ENCODE peak calls at places on chromosome 1, in seven cellular contexts. R is HAP-1; A is colonic mucosa; H is NCI-H1092; J is activated T-helper 1 cell treated with anti-CD3 and anti-CD28 coated beads, Interleukin-2, amount 50 U/mL, for 16 hours; G is IMR-90; S is CMK. T is an unnamed sample.

GRCh38 chr1:11825131-11825530 is 19.1 kb downstream of the CLCN6 start:
- DNase-seq in R (no peak), A (no peak), H (no peak), J (no peak), G (no peak), S (no peak), T (no peak)

GRCh38 chr1:64043328-64043727 is 160.1 kb upstream of the UBE2U start:
- DNase-seq in R (no peak), A (no peak), H (no peak), J (no peak), G (no peak), S (no peak), T (no peak)

GRCh38 chr1:35269190-35269988 is 880 bp downstream of the ZMYM4 start:
- DNase-seq in R (peak), A (peak), H (no peak), J (no peak), G (no peak), S (no peak), T (no peak)

GRCh38 chr1:53573931-53574330 is 114.7 kb downstream of the DMRTB1 start:
- DNase-seq in R (no peak), A (no peak), H (no peak), J (no peak), G (no peak), S (no peak), T (no peak)

GRCh38 chr1:21307663-21308062 is 17.4 kb upstream of the ECE1 start:
- DNase-seq in R (peak), A (no peak), H (no peak), J (no peak), G (no peak), S (peak), T (no peak)

GRCh38 chr1:150227228-150227627 is 8.7 kb downstream of the ANP32E start:
- DNase-seq in R (no peak), A (no peak), H (no peak), J (no peak), G (no peak), S (no peak), T (no peak)

GRCh38 chr1:149906561-149906960 is 7.2 kb downstream of the BOLA1 start:
- DNase-seq in R (no peak), A (no peak), H (no peak), J (no peak), G (no peak), S (no peak), T (no peak)

GRCh38 chr1:201164645-201165044 is 10.4 kb upstream of the TMEM9 start:
- DNase-seq in R (no peak), A (no peak), H (no peak), J (no peak), G (no peak), S (no peak), T (no peak)

GRCh38 chr1:69994261-69994660 is 211.1 kb downstream of the LRRC40 start:
- DNase-seq in R (no peak), A (no peak), H (no peak), J (no peak), G (no peak), S (no peak), T (no peak)

GRCh38 chr1:214398490-214398889 is 117.5 kb downstream of the SMYD2 start:
- DNase-seq in R (no peak), A (no peak), H (no peak), J (no peak), G (no peak), S (no peak), T (no peak)

GRCh38 chr1:156804572-156805243 is 11.9 kb downstream of the SH2D2A start:
- DNase-seq in R (no peak), A (no peak), H (peak), J (no peak), G (peak), S (peak), T (no peak)

GRCh38 chr1:24102966-24103365 is 9.0 kb downstream of the MYOM3 start:
- DNase-seq in R (no peak), A (no peak), H (no peak), J (no peak), G (no peak), S (no peak), T (no peak)

GRCh38 chr1:222582099-222582774 is 7.5 kb downstream of the TAF1A start:
- DNase-seq in R (no peak), A (no peak), H (no peak), J (no peak), G (peak), S (no peak), T (no peak)

GRCh38 chr1:111422546-111423391 is 4.8 kb downstream of the OVGP1 start:
- DNase-seq in R (no peak), A (peak), H (no peak), J (no peak), G (peak), S (no peak), T (no peak)

GRCh38 chr1:219676012-219676770 is 63.3 kb upstream of the ZC3H11B start:
- DNase-seq in R (no peak), A (no peak), H (no peak), J (no peak), G (peak), S (no peak), T (no peak)

GRCh38 chr1:212366901-212367300 is 47.8 kb downstream of the PACC1 start:
- DNase-seq in R (no peak), A (no peak), H (no peak), J (no peak), G (peak), S (no peak), T (no peak)

GRCh38 chr1:6443339-6444115 is 19.0 kb downstream of the ESPN start:
- DNase-seq in R (no peak), A (no peak), H (no peak), J (no peak), G (no peak), S (no peak), T (no peak)

GRCh38 chr1:93705897-93706500 is 24.4 kb upstream of the BCAR3 start:
- DNase-seq in R (no peak), A (no peak), H (no peak), J (no peak), G (peak), S (no peak), T (no peak)

GRCh38 chr1:4425892-4426291 is 228.5 kb upstream of the AJAP1 start:
- DNase-seq in R (peak), A (no peak), H (no peak), J (no peak), G (no peak), S (peak), T (no peak)

GRCh38 chr1:71080782-71081696 is at the start of gene ZRANB2:
- DNase-seq in R (peak), A (peak), H (peak), J (peak), G (peak), S (peak), T (peak)

GRCh38 chr1:114196992-114197907 is 43.6 kb upstream of the SYT6 start:
- DNase-seq in R (no peak), A (no peak), H (no peak), J (no peak), G (no peak), S (no peak), T (no peak)

GRCh38 chr1:167912294-167912693 is 1.6 kb downstream of the ADCY10 start:
- DNase-seq in R (peak), A (no peak), H (no peak), J (no peak), G (no peak), S (no peak), T (no peak)

GRCh38 chr1:111841746-111842145 is 86.0 kb downstream of the DDX20 start:
- DNase-seq in R (no peak), A (no peak), H (no peak), J (no peak), G (no peak), S (no peak), T (no peak)

GRCh38 chr1:59261537-59261936 is 35.4 kb upstream of the FGGY start:
- DNase-seq in R (no peak), A (no peak), H (no peak), J (no peak), G (no peak), S (no peak), T (no peak)

GRCh38 chr1:112998592-112999235 is 42.7 kb upstream of the SLC16A1 start:
- DNase-seq in R (no peak), A (no peak), H (no peak), J (no peak), G (peak), S (no peak), T (peak)

GRCh38 chr1:25031966-25032667 is 102.0 kb upstream of the RUNX3 start:
- DNase-seq in R (no peak), A (no peak), H (peak), J (peak), G (peak), S (no peak), T (no peak)

GRCh38 chr1:116668277-116668676 is 744 bp upstream of the IGSF3 start:
- DNase-seq in R (no peak), A (no peak), H (no peak), J (no peak), G (no peak), S (no peak), T (no peak)

GRCh38 chr1:94962745-94963265 is 35.9 kb upstream of the CNN3 start:
- DNase-seq in R (no peak), A (peak), H (no peak), J (no peak), G (peak), S (no peak), T (no peak)

GRCh38 chr1:68340951-68341350 is 108.6 kb upstream of the WLS start:
- DNase-seq in R (no peak), A (no peak), H (no peak), J (no peak), G (no peak), S (no peak), T (no peak)

GRCh38 chr1:203682401-203683383 is 56.1 kb downstream of the ATP2B4 start:
- DNase-seq in R (no peak), A (no peak), H (no peak), J (peak), G (peak), S (no peak), T (no peak)

GRCh38 chr1:87642581-87643129 is 314.0 kb downstream of the LMO4 start:
- DNase-seq in R (no peak), A (no peak), H (peak), J (no peak), G (peak), S (no peak), T (no peak)

GRCh38 chr1:46687910-46688509 is 16.4 kb downstream of the TEX38 start:
- DNase-seq in R (no peak), A (no peak), H (no peak), J (no peak), G (no peak), S (no peak), T (no peak)

GRCh38 chr1:85019989-85020388 is 23.1 kb upstream of the MCOLN2 start:
- DNase-seq in R (no peak), A (no peak), H (no peak), J (no peak), G (peak), S (no peak), T (no peak)

GRCh38 chr1:31036749-31037500 is 28.6 kb downstream of the PUM1 start:
- DNase-seq in R (no peak), A (no peak), H (no peak), J (no peak), G (peak), S (no peak), T (no peak)

GRCh38 chr1:18320051-18320450 is 160.7 kb upstream of the KLHDC7A start:
- DNase-seq in R (no peak), A (no peak), H (no peak), J (no peak), G (no peak), S (no peak), T (no peak)